ENCODE peak calls at places on chromosomes 12 and 14, in eight cellular contexts. P is activated CD4-positive, alpha-beta T cell treated with anti-CD3 and anti-CD28 coated beads for 48 hours; A is HS-5; O is skeletal muscle cell; E is colonic mucosa; Z is adipocyte; Y is NCI-H510A treated with DMSO at 0.1 percent for 48 hours; M is GM20000. F is an unnamed sample.
A peak's percentile ranks its signal among the peaks of the same experiment; 100 is the strongest.

GRCh38 chr12:67067453-67068203 is 201.5 kb upstream of the CAND1 start:
- DNase-seq in O (no peak), M (no peak), E (no peak), A (no peak), Y (no peak), P (no peak), Z (no peak), F (peak; percentile 18)

GRCh38 chr12:92533280-92533890 is 169.4 kb upstream of the PLEKHG7 start:
- DNase-seq in Y (no peak), Z (peak; percentile 17), O (peak; percentile 69), E (no peak), A (no peak), P (no peak), M (no peak), F (peak; percentile 29)

GRCh38 chr12:110704750-110705149 is 15.8 kb upstream of the HVCN1 start:
- DNase-seq in Y (peak; percentile 16), Z (no peak), O (no peak), E (no peak), P (no peak), A (no peak), M (peak; percentile 29), F (peak; percentile 53)

GRCh38 chr14:64604854-64605253 is 55.1 kb downstream of the PPP1R36 start:
- DNase-seq in M (no peak), A (no peak), Z (no peak), E (no peak), Y (no peak), O (no peak), P (no peak), F (no peak)

GRCh38 chr14:104893435-104894207 is 28.6 kb downstream of the CEP170B start:
- DNase-seq in E (peak; percentile 23), A (no peak), O (no peak), M (no peak), Z (no peak), P (no peak), Y (peak; percentile 14), F (no peak)

GRCh38 chr14:104176611-104177010 is 38.2 kb downstream of the KIF26A start:
- DNase-seq in Y (no peak), E (no peak), Z (no peak), P (no peak), O (no peak), M (no peak), A (no peak), F (no peak)

GRCh38 chr12:122094735-122095561 is 16.4 kb downstream of the MLXIP start:
- DNase-seq in E (peak; percentile 42), A (no peak), M (no peak), Y (no peak), P (no peak), Z (no peak), O (no peak), F (peak; percentile 29)

GRCh38 chr12:27814851-27815591 is 35.0 kb upstream of the MANSC4 start:
- DNase-seq in E (no peak), Z (peak; percentile 26), A (no peak), Y (no peak), P (no peak), M (no peak), O (peak; percentile 3), F (no peak)

GRCh38 chr12:124346425-124347168 is 51.7 kb downstream of the RFLNA start:
- DNase-seq in O (no peak), P (no peak), Y (no peak), Z (no peak), M (no peak), E (no peak), A (no peak), F (no peak)

GRCh38 chr14:41607119-41607785 is 576 bp downstream of the LRFN5 start:
- DNase-seq in P (no peak), O (no peak), M (peak; percentile 34), A (no peak), Z (no peak), E (no peak), Y (peak; percentile 17), F (peak; percentile 64)

GRCh38 chr14:63248211-63248610 is 44.0 kb downstream of the RHOJ start:
- DNase-seq in Y (no peak), E (no peak), P (no peak), M (no peak), Z (peak; percentile 71), A (peak; percentile 2), O (no peak), F (no peak)

GRCh38 chr14:57831981-57832380 is 33.9 kb downstream of the SLC35F4 start:
- DNase-seq in M (no peak), E (no peak), Y (no peak), O (no peak), P (no peak), Z (no peak), A (no peak), F (peak; percentile 73)

GRCh38 chr14:32075636-32076277 is 1.3 kb upstream of the ARHGAP5 start:
- DNase-seq in E (peak; percentile 59), O (no peak), M (peak; percentile 12), P (no peak), A (no peak), Y (peak; percentile 46), Z (peak; percentile 65), F (peak; percentile 48)

GRCh38 chr12:46188170-46188569 is 80.7 kb downstream of the SLC38A1 start:
- DNase-seq in A (no peak), Z (no peak), Y (no peak), E (no peak), P (no peak), O (no peak), M (no peak), F (no peak)

GRCh38 chr14:104769324-104770071 is 16.6 kb downstream of the SIVA1 start:
- DNase-seq in Z (no peak), E (no peak), P (no peak), O (no peak), Y (no peak), M (no peak), A (no peak), F (no peak)

GRCh38 chr14:31992051-31992450 is 85.1 kb upstream of the ARHGAP5 start:
- DNase-seq in Z (no peak), E (no peak), M (no peak), P (no peak), Y (no peak), O (peak; percentile 97), A (peak; percentile 47), F (peak; percentile 46)

GRCh38 chr14:102606296-102606695 is 13.8 kb downstream of the RCOR1 start:
- DNase-seq in A (no peak), M (peak; percentile 73), E (no peak), Z (no peak), Y (no peak), P (no peak), O (no peak), F (no peak)

GRCh38 chr12:121224591-121224990 is 14.7 kb downstream of the P2RX4 start:
- DNase-seq in P (peak; percentile 36), O (no peak), A (no peak), Z (no peak), M (no peak), E (no peak), Y (no peak), F (no peak)

GRCh38 chr12:71661977-71662522 is 1.6 kb downstream of the ZFC3H1 start:
- DNase-seq in P (no peak), Y (no peak), M (no peak), O (peak; percentile 12), Z (peak; percentile 79), E (no peak), A (peak; percentile 29), F (peak; percentile 10)

GRCh38 chr14:90560529-90560928 is 163.7 kb downstream of the CALM1 start:
- DNase-seq in Z (no peak), M (no peak), P (no peak), Y (no peak), E (no peak), O (no peak), A (no peak), F (no peak)

GRCh38 chr12:44654641-44655625 is 221.2 kb downstream of the NELL2 start:
- DNase-seq in O (no peak), M (no peak), Y (no peak), Z (no peak), P (no peak), E (no peak), A (no peak), F (peak; percentile 67)

GRCh38 chr12:67593041-67593870 is 55.3 kb upstream of the DYRK2 start:
- DNase-seq in Y (peak; percentile 94), O (no peak), P (no peak), Z (peak; percentile 21), A (no peak), E (peak; percentile 92), M (no peak), F (peak; percentile 60)

GRCh38 chr14:104434214-104435076 is 145.1 kb upstream of the C14orf180 start:
- DNase-seq in A (no peak), Z (no peak), M (peak; percentile 11), O (no peak), P (no peak), Y (no peak), E (no peak), F (no peak)

GRCh38 chr14:105313381-105314286 is 914 bp upstream of the PACS2 start:
- DNase-seq in A (no peak), E (peak; percentile 47), Z (peak; percentile 32), M (no peak), O (no peak), P (peak; percentile 37), Y (no peak), F (no peak)

GRCh38 chr12:6818246-6819006 is 3.2 kb upstream of the GPR162 start:
- DNase-seq in M (no peak), A (no peak), P (no peak), Y (no peak), E (no peak), O (no peak), Z (no peak), F (peak; percentile 87)

GRCh38 chr12:107241421-107241820 is 148.1 kb upstream of the CRY1 start:
- DNase-seq in P (no peak), M (no peak), Z (no peak), Y (no peak), A (no peak), O (no peak), E (no peak), F (no peak)

GRCh38 chr12:102634216-102634615 is 153.9 kb upstream of the IGF1 start:
- DNase-seq in M (no peak), O (peak; percentile 22), E (no peak), P (no peak), Z (peak; percentile 84), Y (no peak), A (no peak), F (no peak)

GRCh38 chr12:6863033-6863432 is 4.3 kb upstream of the TPI1 start:
- DNase-seq in M (no peak), A (no peak), O (no peak), P (no peak), Y (no peak), Z (no peak), E (no peak), F (no peak)

GRCh38 chr12:22121224-22121623 is 75.2 kb downstream of the CMAS start:
- DNase-seq in O (no peak), E (no peak), Y (no peak), P (peak; percentile 48), M (peak; percentile 22), A (no peak), Z (no peak), F (no peak)

GRCh38 chr14:91303091-91303923 is 58.8 kb upstream of the GPR68 start:
- DNase-seq in O (no peak), E (peak; percentile 58), P (peak; percentile 96), Y (no peak), A (no peak), Z (no peak), M (peak; percentile 89), F (peak; percentile 85)

GRCh38 chr14:67717048-67717447 is 15.4 kb downstream of the RDH12 start:
- DNase-seq in Y (peak; percentile 9), M (no peak), P (no peak), O (no peak), E (no peak), Z (no peak), A (no peak), F (no peak)

GRCh38 chr12:45122776-45123380 is 72.0 kb upstream of the DBX2 start:
- DNase-seq in P (no peak), E (no peak), M (no peak), Y (peak; percentile 11), A (peak; percentile 5), O (no peak), Z (peak; percentile 31), F (peak; percentile 64)

GRCh38 chr12:76764856-76765255 is 941 bp downstream of the ZDHHC17 start:
- DNase-seq in A (no peak), Z (peak; percentile 51), M (no peak), Y (peak; percentile 48), O (no peak), P (no peak), E (no peak), F (no peak)

F was measured in left kidney.